ENCODE peak calls at places on chromosomes 11 and 22, in ten cellular contexts. T is transverse colon, V is tibial nerve, R is AG04450, X is uterus, U is pancreas, O is heart left ventricle, I is WERI-Rb-1, C is body of pancreas, Q is vagina. E is an unnamed sample.

GRCh38 chr22:32987081-32987631 is 71.0 kb downstream of the SYN3 start:
- DNase-seq in C (no peak), O (peak), I (no peak), U (no peak), Q (no peak), R (no peak), V (no peak), X (no peak), T (no peak), E (no peak)

GRCh38 chr11:62372871-62373270 is 35.6 kb downstream of the ASRGL1 start:
- DNase-seq in V (no peak), R (no peak), T (no peak), Q (no peak), U (no peak), C (no peak), X (no peak), I (no peak), O (no peak), E (no peak)

GRCh38 chr22:34917239-34917638 is 148.7 kb upstream of the ISX start:
- DNase-seq in T (no peak), C (no peak), O (no peak), U (no peak), R (no peak), X (peak), I (no peak), V (no peak), Q (no peak), E (no peak)

GRCh38 chr11:126578426-126578825 is 222.9 kb downstream of the ST3GAL4 start:
- DNase-seq in U (no peak), X (no peak), R (no peak), O (no peak), Q (no peak), V (no peak), C (no peak), I (no peak), T (no peak), E (no peak)

GRCh38 chr11:83278351-83278750 is 7.8 kb downstream of the CCDC90B start:
- DNase-seq in X (no peak), C (no peak), V (no peak), T (no peak), Q (no peak), I (no peak), U (no peak), R (no peak), O (no peak), E (no peak)

GRCh38 chr11:69251639-69252493 is 42.1 kb upstream of the MYEOV start:
- DNase-seq in O (no peak), T (no peak), X (no peak), U (peak), C (peak), Q (no peak), I (no peak), V (no peak), R (no peak), E (no peak)

GRCh38 chr11:72586591-72587090 is 87.6 kb downstream of the PDE2A start:
- DNase-seq in X (no peak), U (peak), O (no peak), Q (no peak), T (no peak), I (peak), R (no peak), C (no peak), V (no peak), E (no peak)

GRCh38 chr22:41687901-41688364 is 734 bp downstream of the SNU13 start:
- DNase-seq in V (no peak), Q (no peak), R (no peak), X (no peak), T (peak), O (no peak), I (no peak), C (peak), U (peak), E (no peak)

GRCh38 chr11:113014262-113014661 is 53.0 kb downstream of the NCAM1 start:
- DNase-seq in Q (no peak), X (no peak), U (no peak), C (peak), V (no peak), I (peak), R (no peak), O (peak), T (no peak), E (no peak)

GRCh38 chr22:44550666-44551491 is 52.8 kb upstream of the RTL6 start:
- DNase-seq in V (no peak), I (no peak), X (peak), C (peak), T (peak), Q (no peak), U (no peak), R (peak), O (no peak), E (peak)

DNA sequence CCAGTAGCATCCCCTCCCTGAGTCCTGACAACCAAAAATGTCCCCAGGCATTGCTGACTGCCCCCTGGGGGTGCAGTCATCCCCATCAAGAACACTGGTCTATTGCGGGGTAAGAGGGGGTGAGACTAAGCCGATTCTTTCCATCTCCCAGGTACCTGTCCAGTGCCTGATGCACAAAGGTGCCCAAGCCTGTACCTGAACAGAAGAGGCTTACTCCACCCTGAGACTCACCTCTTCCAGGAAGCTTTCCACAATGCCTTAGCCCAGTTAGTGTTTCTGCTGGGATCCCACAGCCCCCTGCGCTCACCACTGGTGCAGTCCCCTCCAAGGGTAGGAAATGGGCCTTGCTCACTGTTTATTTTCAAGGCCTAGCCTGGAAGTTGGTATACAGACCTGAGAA is 22.9 kb downstream of the TPST2 start:
- DNase-seq in I (no peak), T (no peak), R (no peak), U (no peak), V (no peak), C (no peak), Q (no peak), X (no peak), O (no peak), E (no peak)
- TF ChIP-seq CTCF in I (no peak), T (no peak), R (no peak), U (no peak), V (no peak), C (no peak), Q (no peak), X (no peak), O (no peak), E (no peak)

GRCh38 chr11:27193434-27194225 is 153.0 kb downstream of the BBOX1 start:
- DNase-seq in X (no peak), C (no peak), Q (no peak), R (no peak), U (no peak), I (no peak), T (no peak), O (no peak), V (no peak), E (no peak)
- H3K4me3 ChIP-seq in X (no peak), C (no peak), Q (no peak), R (no peak), U (no peak), I (no peak), T (no peak), O (no peak), V (no peak), E (no peak)

GRCh38 chr22:39129081-39129480 is 23.4 kb downstream of the CBX7 start:
- DNase-seq in Q (no peak), R (no peak), V (no peak), T (peak), O (no peak), U (no peak), C (no peak), I (no peak), X (no peak), E (no peak)
- H3K27ac ChIP-seq in Q (no peak), R (no peak), V (no peak), T (no peak), O (no peak), U (no peak), C (no peak), I (no peak), X (no peak), E (no peak)

DNA sequence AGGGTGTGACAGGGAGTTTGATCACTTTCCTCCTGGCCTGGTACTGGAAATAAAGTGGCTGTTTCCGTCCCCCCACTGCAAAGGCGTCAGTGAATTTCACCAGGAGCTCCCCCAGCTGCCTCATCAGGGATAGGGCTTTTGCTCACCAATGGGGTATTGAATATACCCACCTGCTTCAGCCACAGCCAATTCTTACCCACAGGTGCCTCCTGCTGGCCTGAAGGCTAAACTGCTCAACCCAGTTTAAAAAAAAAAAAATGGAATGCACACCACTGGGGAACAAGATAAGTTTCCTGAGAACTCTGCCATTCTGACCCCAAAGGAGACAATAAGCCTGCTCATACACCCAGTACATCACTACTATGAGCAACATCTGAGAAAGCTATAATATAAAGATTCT is 65.3 kb upstream of the MS4A8 start:
- DNase-seq in R (no peak), Q (no peak), O (no peak), C (no peak), X (no peak), U (no peak), V (no peak), I (peak), T (no peak), E (no peak)
- TF ChIP-seq CTCF in R (no peak), Q (no peak), O (no peak), C (peak), X (no peak), U (no peak), V (no peak), I (peak), T (no peak), E (no peak)

DNA sequence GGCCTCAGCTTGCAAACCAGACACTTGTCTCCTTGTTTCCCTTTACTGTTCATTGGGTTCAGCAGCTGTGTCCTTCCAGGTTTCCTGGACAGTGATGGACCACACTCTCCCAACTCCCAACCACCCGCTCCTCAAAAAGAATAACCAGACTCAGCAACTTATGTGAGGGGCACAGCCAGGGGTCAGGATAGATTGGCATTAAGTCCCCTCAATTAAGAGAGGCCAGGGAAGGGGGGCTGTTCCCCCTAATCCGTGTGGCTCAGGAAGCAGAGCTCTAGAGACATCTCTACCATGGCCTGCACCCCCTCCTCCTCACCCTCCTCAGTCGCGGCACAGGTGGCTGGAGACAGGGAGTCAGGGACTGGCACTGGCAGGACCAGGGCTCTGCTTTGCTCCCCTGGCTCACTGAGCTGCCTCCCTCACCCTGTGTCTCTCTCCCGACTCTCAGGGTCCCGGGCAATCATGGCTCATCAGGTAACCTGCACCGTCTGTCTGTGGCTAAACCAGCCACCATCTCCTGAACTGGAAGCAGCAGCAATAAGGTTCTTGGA is 111.7 kb downstream of the ZNF280B start:
- DNase-seq in U (no peak), Q (peak), C (no peak), O (no peak), I (no peak), X (no peak), R (no peak), V (no peak), T (no peak), E (no peak)
- H3K4me3 ChIP-seq in U (no peak), Q (no peak), C (no peak), O (no peak), I (no peak), X (no peak), R (no peak), V (no peak), T (no peak), E (no peak)

E was measured in psoas muscle.